ENCODE peak calls at places on chromosomes 13 and 19, in eight cellular contexts. D, B, J, C, A, Q, N and H are unnamed samples.

GRCh38 chr19:5149508-5149907 is 180.6 kb downstream of the KDM4B start:
- DNase-seq in B (no peak), D (no peak), Q (peak), J (no peak), A (no peak), N (peak), C (no peak), H (no peak)

GRCh38 chr13:42740753-42741152 is 40.6 kb upstream of the FAM216B start:
- DNase-seq in D (no peak), B (no peak), C (peak), Q (no peak), N (peak), J (no peak), A (no peak), H (no peak)

GRCh38 chr19:51158474-51159129 is 16.5 kb downstream of the SIGLEC7 start:
- DNase-seq in C (peak), B (peak), N (peak), D (peak), Q (no peak), J (no peak), A (no peak), H (peak)

GRCh38 chr13:65330691-65331090 is 1899.4 kb downstream of the PCDH9 start:
- DNase-seq in B (no peak), C (no peak), D (no peak), J (no peak), N (no peak), A (no peak), Q (no peak), H (no peak)

GRCh38 chr19:18156841-18157464 is 4.0 kb downstream of the PIK3R2 start:
- DNase-seq in C (peak), D (no peak), Q (peak), N (peak), B (no peak), J (peak), A (no peak), H (no peak)

GRCh38 chr13:47120284-47120683 is 223.4 kb upstream of the HTR2A start:
- DNase-seq in D (no peak), Q (no peak), C (no peak), N (no peak), A (no peak), J (no peak), B (no peak), H (no peak)

GRCh38 chr19:49592486-49593232 is 1.7 kb downstream of the PRR12 start:
- DNase-seq in A (no peak), D (no peak), B (peak), N (peak), Q (no peak), J (no peak), C (no peak), H (no peak)

GRCh38 chr19:53037101-53038097 is 7.1 kb upstream of the ERVV-2 start:
- DNase-seq in J (no peak), B (peak), A (no peak), C (no peak), N (peak), D (peak), Q (no peak), H (peak)

GRCh38 chr13:20363604-20364003 is 131.5 kb upstream of the GJB6 start:
- DNase-seq in A (no peak), D (no peak), C (no peak), B (peak), J (no peak), N (no peak), Q (no peak), H (no peak)

GRCh38 chr13:84455143-84455905 is 573.0 kb upstream of the SLITRK1 start:
- DNase-seq in Q (no peak), C (no peak), B (no peak), A (no peak), N (no peak), J (no peak), D (no peak), H (no peak)
- TF ChIP-seq CTCF in Q (no peak), C (no peak), B (peak), A (peak), N (no peak), J (no peak), D (no peak), H (no peak)

GRCh38 chr19:6685482-6685881 is 15.5 kb upstream of the TNFSF14 start:
- DNase-seq in D (no peak), Q (no peak), N (no peak), A (no peak), J (no peak), B (no peak), C (no peak), H (no peak)

GRCh38 chr19:6686628-6686975 is 16.6 kb upstream of the TNFSF14 start:
- DNase-seq in C (no peak), Q (no peak), A (no peak), J (no peak), B (no peak), D (no peak), N (no peak), H (no peak)

GRCh38 chr19:6683971-6684370 is 14.0 kb upstream of the TNFSF14 start:
- DNase-seq in J (no peak), B (no peak), Q (no peak), A (no peak), C (no peak), N (no peak), D (no peak), H (no peak)

GRCh38 chr19:6685962-6686627 is 16.1 kb upstream of the TNFSF14 start:
- DNase-seq in Q (no peak), B (no peak), C (no peak), J (no peak), A (no peak), N (no peak), D (no peak), H (no peak)

GRCh38 chr19:6687117-6687516 is 17.2 kb upstream of the TNFSF14 start:
- DNase-seq in Q (no peak), N (no peak), A (no peak), B (no peak), D (no peak), C (no peak), J (no peak), H (no peak)
- TF ChIP-seq CTCF in Q (no peak), N (no peak), A (no peak), B (no peak), D (no peak), C (no peak), J (no peak), H (no peak)

GRCh38 chr13:30615851-30616311 is 1.8 kb upstream of the USPL1 start:
- DNase-seq in C (no peak), B (no peak), N (no peak), D (no peak), Q (no peak), A (no peak), J (no peak), H (no peak)

GRCh38 chr13:30616927-30617314 is 799 bp upstream of the USPL1 start:
- DNase-seq in N (peak), B (peak), J (no peak), A (peak), Q (peak), C (peak), D (peak), H (no peak)

GRCh38 chr13:30618938-30619289 is 1.2 kb downstream of the USPL1 start:
- DNase-seq in C (no peak), N (no peak), J (no peak), Q (no peak), A (no peak), D (no peak), B (no peak), H (no peak)

GRCh38 chr13:30618186-30618937 is 642 bp downstream of the USPL1 start:
- DNase-seq in B (peak), A (no peak), N (peak), J (peak), Q (peak), D (no peak), C (peak), H (peak)

GRCh38 chr13:30617315-30618185 is at the start of gene USPL1:
- DNase-seq in D (peak), B (peak), C (peak), Q (peak), J (peak), N (peak), A (peak), H (peak)
- TF ChIP-seq CTCF in D (peak), B (peak), C (peak), Q (peak), J (peak), N (peak), A (no peak), H (no peak)

GRCh38 chr13:29397265-29397664 is 198.2 kb downstream of the SLC7A1 start:
- DNase-seq in A (no peak), C (no peak), Q (no peak), N (no peak), B (no peak), J (no peak), D (no peak), H (no peak)
- TF ChIP-seq CTCF in A (no peak), C (no peak), Q (no peak), N (no peak), B (peak), J (no peak), D (no peak), H (no peak)

GRCh38 chr19:14198384-14199376 is 7.3 kb downstream of the ADGRL1 start:
- DNase-seq in C (no peak), A (no peak), J (no peak), Q (no peak), N (no peak), D (no peak), B (no peak), H (no peak)
- TF ChIP-seq CTCF in C (no peak), A (peak), J (no peak), Q (no peak), N (no peak), D (no peak), B (peak), H (no peak)

GRCh38 chr13:109700176-109700575 is 86.2 kb downstream of the IRS2 start:
- DNase-seq in N (peak), J (peak), Q (peak), D (no peak), B (no peak), C (peak), A (no peak), H (no peak)

GRCh38 chr13:109697936-109698335 is 88.4 kb downstream of the IRS2 start:
- DNase-seq in Q (no peak), B (no peak), N (no peak), A (no peak), D (no peak), J (no peak), C (no peak), H (no peak)

GRCh38 chr13:109698779-109699178 is 87.6 kb downstream of the IRS2 start:
- DNase-seq in Q (no peak), C (no peak), A (no peak), D (no peak), B (no peak), N (no peak), J (no peak), H (no peak)

GRCh38 chr13:109703250-109703649 is 83.1 kb downstream of the IRS2 start:
- DNase-seq in D (no peak), Q (no peak), A (no peak), J (no peak), C (no peak), B (no peak), N (no peak), H (no peak)

GRCh38 chr13:109699628-109700071 is 86.7 kb downstream of the IRS2 start:
- DNase-seq in A (no peak), C (no peak), Q (no peak), D (no peak), J (no peak), N (no peak), B (peak), H (no peak)
- TF ChIP-seq CTCF in A (no peak), C (no peak), Q (no peak), D (peak), J (no peak), N (no peak), B (peak), H (no peak)